ENCODE peak calls at places on chromosomes 3 and 15, in four cellular contexts. One of them, this sample, is unnamed.

GRCh38 chr3:53226841-53227407 is 28.9 kb downstream of the TKT start:
- DNase-seq in M059J: no peak
- DNase-seq in AML-193: no peak
- DNase-seq in ACHN: no peak
- DNase-seq in this sample: no peak

GRCh38 chr3:32249184-32249782 is 10.8 kb downstream of the CMTM8 start:
- DNase-seq in M059J: peak; percentile 94
- DNase-seq in AML-193: peak; percentile 77
- DNase-seq in ACHN: peak; percentile 45
- DNase-seq in this sample: peak; percentile 53

GRCh38 chr15:63461230-63461629 is 43.2 kb upstream of the USP3 start:
- DNase-seq in M059J: no peak
- DNase-seq in AML-193: no peak
- DNase-seq in ACHN: no peak
- DNase-seq in this sample: no peak

GRCh38 chr3:100033184-100033583 is 81.1 kb downstream of the FILIP1L start:
- DNase-seq in M059J: peak; percentile 75
- DNase-seq in AML-193: no peak
- DNase-seq in ACHN: no peak
- DNase-seq in this sample: no peak

GRCh38 chr3:53196575-53197407 is 35.8 kb downstream of the PRKCD start:
- DNase-seq in M059J: no peak
- DNase-seq in AML-193: no peak
- DNase-seq in ACHN: peak; percentile 20
- DNase-seq in this sample: peak; percentile 95

GRCh38 chr3:193903976-193904375 is 232.0 kb upstream of the HES1 start:
- DNase-seq in M059J: no peak
- DNase-seq in AML-193: no peak
- DNase-seq in ACHN: no peak
- DNase-seq in this sample: no peak

GRCh38 chr3:115359507-115359906 is 212.4 kb upstream of the ZBTB20 start:
- DNase-seq in M059J: peak; percentile 47
- DNase-seq in AML-193: no peak
- DNase-seq in ACHN: no peak
- DNase-seq in this sample: no peak

GRCh38 chr3:172072543-172072942 is 33.2 kb downstream of the FNDC3B start:
- DNase-seq in M059J: no peak
- DNase-seq in AML-193: no peak
- DNase-seq in ACHN: no peak
- DNase-seq in this sample: no peak

GRCh38 chr3:123048480-123049237 is 18.2 kb upstream of the PDIA5 start:
- DNase-seq in M059J: no peak
- DNase-seq in AML-193: no peak
- DNase-seq in ACHN: no peak
- DNase-seq in this sample: no peak

GRCh38 chr3:140344601-140345000 is 333.3 kb upstream of the TRIM42 start:
- DNase-seq in M059J: peak; percentile 18
- DNase-seq in AML-193: no peak
- DNase-seq in ACHN: no peak
- DNase-seq in this sample: no peak

GRCh38 chr3:146903927-146904326 is 298.8 kb upstream of the PLSCR5 start:
- DNase-seq in M059J: no peak
- DNase-seq in AML-193: no peak
- DNase-seq in ACHN: no peak
- DNase-seq in this sample: no peak

GRCh38 chr3:4821331-4821730 is 157.9 kb upstream of the BHLHE40 start:
- DNase-seq in M059J: peak; percentile 51
- DNase-seq in AML-193: no peak
- DNase-seq in ACHN: no peak
- DNase-seq in this sample: no peak

GRCh38 chr15:27826411-27826810 is 272.7 kb downstream of the OCA2 start:
- DNase-seq in M059J: no peak
- DNase-seq in AML-193: no peak
- DNase-seq in ACHN: no peak
- DNase-seq in this sample: no peak

GRCh38 chr3:126371096-126371705 is 14.0 kb upstream of the KLF15 start:
- DNase-seq in M059J: no peak
- DNase-seq in AML-193: no peak
- DNase-seq in ACHN: no peak
- DNase-seq in this sample: no peak

GRCh38 chr3:107641572-107642307 is 119.0 kb downstream of the BBX start:
- DNase-seq in M059J: peak; percentile 17
- DNase-seq in AML-193: peak; percentile 38
- DNase-seq in ACHN: no peak
- DNase-seq in this sample: no peak

GRCh38 chr15:55277116-55277564 is 12.5 kb downstream of the RAB27A start:
- DNase-seq in M059J: peak; percentile 85
- DNase-seq in AML-193: peak; percentile 83
- DNase-seq in ACHN: no peak
- DNase-seq in this sample: no peak

GRCh38 chr3:51982838-51983577 is at the start of gene ACY1:
- DNase-seq in M059J: peak; percentile 81
- DNase-seq in AML-193: peak; percentile 87
- DNase-seq in ACHN: peak; percentile 89
- DNase-seq in this sample: peak; percentile 78

GRCh38 chr3:114299421-114299820 is 5.6 kb downstream of the TIGIT start:
- DNase-seq in M059J: peak; percentile 55
- DNase-seq in AML-193: peak; percentile 27
- DNase-seq in ACHN: peak; percentile 46
- DNase-seq in this sample: peak; percentile 78

GRCh38 chr3:58998476-58999117 is 51.2 kb downstream of the CFAP20DC start:
- DNase-seq in M059J: peak; percentile 93
- DNase-seq in AML-193: no peak
- DNase-seq in ACHN: peak; percentile 89
- DNase-seq in this sample: peak; percentile 64

GRCh38 chr3:159189994-159190669 is 388.3 kb downstream of the MFSD1 start:
- DNase-seq in M059J: peak; percentile 97
- DNase-seq in AML-193: no peak
- DNase-seq in ACHN: no peak
- DNase-seq in this sample: no peak

GRCh38 chr3:97804471-97804870 is 17.3 kb upstream of the CRYBG3 start:
- DNase-seq in M059J: no peak
- DNase-seq in AML-193: no peak
- DNase-seq in ACHN: no peak
- DNase-seq in this sample: no peak

GRCh38 chr15:26967719-26968269 is 3.2 kb upstream of the GABRG3 start:
- DNase-seq in M059J: no peak
- DNase-seq in AML-193: no peak
- DNase-seq in ACHN: no peak
- DNase-seq in this sample: peak; percentile 15

This sample was measured in SK-MEL-5.